ENCODE peak calls at places on chromosomes 2 and 18, in eight cellular contexts. N, Q, L, I, S, C, P and V are unnamed samples.

GRCh38 chr18:8661754-8662573 is 43.4 kb upstream of the MTCL1 start:
- DNase-seq in N (no peak), Q (no peak), L (peak), I (peak), S (no peak), C (peak), P (no peak), V (peak)

GRCh38 chr2:221572821-221573429 is 821 bp upstream of the EPHA4 start:
- DNase-seq in N (peak), Q (no peak), L (peak), I (peak), S (no peak), C (peak), P (peak), V (peak)

GRCh38 chr2:131413148-131413747 is 49.3 kb upstream of the RAB6D start:
- DNase-seq in N (no peak), Q (peak), L (peak), I (no peak), S (peak), C (peak), P (no peak), V (peak)

GRCh38 chr2:12717191-12717987 is 653 bp downstream of the TRIB2 start:
- DNase-seq in N (peak), Q (no peak), L (peak), I (peak), S (no peak), C (peak), P (peak), V (peak)

GRCh38 chr2:128311755-128312341 is 6.8 kb downstream of the HS6ST1 start:
- DNase-seq in N (no peak), Q (no peak), L (no peak), I (peak), S (no peak), C (no peak), P (no peak), V (no peak)

GRCh38 chr2:172204762-172205161 is 102.1 kb upstream of the DLX2 start:
- DNase-seq in N (no peak), Q (no peak), L (no peak), I (no peak), S (no peak), C (no peak), P (no peak), V (no peak)

GRCh38 chr2:102005989-102006885 is 14.5 kb downstream of the IL1R2 start:
- DNase-seq in N (peak), Q (no peak), L (peak), I (peak), S (no peak), C (peak), P (no peak), V (peak)

GRCh38 chr2:128754246-128754724 is 435.6 kb upstream of the HS6ST1 start:
- DNase-seq in N (no peak), Q (peak), L (peak), I (no peak), S (no peak), C (no peak), P (no peak), V (no peak)

GRCh38 chr2:241895732-241896641 is 26.5 kb downstream of the RTP5 start:
- DNase-seq in N (peak), Q (no peak), L (peak), I (peak), S (no peak), C (peak), P (no peak), V (peak)

GRCh38 chr2:182745061-182745460 is 29.0 kb downstream of the DNAJC10 start:
- DNase-seq in N (no peak), Q (no peak), L (no peak), I (no peak), S (no peak), C (no peak), P (no peak), V (no peak)

GRCh38 chr18:48222118-48222517 is 187.1 kb downstream of the ZBTB7C start:
- DNase-seq in N (peak), Q (peak), L (peak), I (no peak), S (no peak), C (peak), P (peak), V (no peak)

GRCh38 chr2:68776124-68776523 is 41.5 kb downstream of the ARHGAP25 start:
- DNase-seq in N (no peak), Q (no peak), L (no peak), I (no peak), S (no peak), C (no peak), P (no peak), V (no peak)

GRCh38 chr2:68775272-68775847 is 40.7 kb downstream of the ARHGAP25 start:
- DNase-seq in N (no peak), Q (no peak), L (no peak), I (no peak), S (no peak), C (no peak), P (no peak), V (no peak)

GRCh38 chr2:68772109-68772508 is 37.5 kb downstream of the ARHGAP25 start:
- DNase-seq in N (no peak), Q (no peak), L (no peak), I (no peak), S (no peak), C (no peak), P (no peak), V (no peak)

GRCh38 chr2:68771211-68771721 is 36.7 kb downstream of the ARHGAP25 start:
- DNase-seq in N (no peak), Q (no peak), L (peak), I (no peak), S (no peak), C (no peak), P (no peak), V (no peak)

GRCh38 chr2:68774569-68775271 is 40.1 kb downstream of the ARHGAP25 start:
- DNase-seq in N (peak), Q (peak), L (peak), I (no peak), S (no peak), C (peak), P (peak), V (no peak)
- TF ChIP-seq CTCF in N (no peak), Q (no peak), L (no peak), I (no peak), S (no peak), C (no peak), P (no peak), V (no peak)

DNA sequence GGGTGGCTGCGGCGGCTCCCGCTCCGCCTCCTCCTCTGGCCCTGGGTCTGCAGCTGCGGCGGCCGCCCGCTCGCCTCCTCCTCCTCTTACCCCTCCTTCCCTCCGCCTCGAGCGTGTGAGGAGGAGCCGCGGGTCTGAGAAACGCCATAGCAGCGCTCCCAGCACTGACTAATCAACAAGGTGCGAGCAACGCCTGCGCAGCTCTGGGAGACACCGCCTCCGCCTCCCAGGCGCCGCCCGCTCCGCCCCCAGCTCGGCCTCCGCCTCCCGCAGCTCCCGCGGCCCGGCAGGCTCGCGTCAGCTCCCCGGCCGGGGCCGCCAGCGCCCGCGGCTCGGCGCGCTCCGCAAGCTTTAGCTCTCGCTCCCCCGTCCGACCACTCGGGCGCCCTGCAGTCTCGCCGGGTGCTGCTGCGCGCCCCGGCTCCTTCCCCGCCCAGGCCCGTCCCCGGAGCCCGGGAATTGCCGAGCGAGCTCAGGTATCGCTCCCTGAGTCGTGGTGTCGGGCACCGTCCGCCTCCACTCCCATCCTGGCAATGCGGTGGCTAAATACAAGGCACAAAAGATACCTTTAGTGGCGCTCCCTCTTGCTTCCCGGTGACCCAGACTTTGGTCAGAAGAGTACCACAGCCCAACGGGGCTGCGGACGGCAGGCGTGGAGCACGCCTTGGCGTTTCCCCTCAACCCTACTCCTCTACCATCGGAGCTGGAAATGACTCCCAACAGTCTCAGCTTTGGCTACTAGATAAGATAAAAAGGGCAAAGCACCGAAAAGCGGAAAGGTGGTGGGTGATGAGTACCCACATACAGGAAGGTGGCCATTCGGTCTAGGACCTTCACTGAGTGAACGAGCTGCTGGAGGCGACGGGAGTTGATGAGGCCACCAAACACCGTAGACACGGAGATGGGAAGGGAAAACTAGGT is at the start of gene GAREM1:
- DNase-seq in N (peak), Q (peak), L (peak), I (peak), S (peak), C (peak), P (peak), V (peak)
- TF ChIP-seq CTCF in N (peak), Q (peak), L (peak), I (peak), S (peak), C (peak), P (no peak), V (peak)

DNA sequence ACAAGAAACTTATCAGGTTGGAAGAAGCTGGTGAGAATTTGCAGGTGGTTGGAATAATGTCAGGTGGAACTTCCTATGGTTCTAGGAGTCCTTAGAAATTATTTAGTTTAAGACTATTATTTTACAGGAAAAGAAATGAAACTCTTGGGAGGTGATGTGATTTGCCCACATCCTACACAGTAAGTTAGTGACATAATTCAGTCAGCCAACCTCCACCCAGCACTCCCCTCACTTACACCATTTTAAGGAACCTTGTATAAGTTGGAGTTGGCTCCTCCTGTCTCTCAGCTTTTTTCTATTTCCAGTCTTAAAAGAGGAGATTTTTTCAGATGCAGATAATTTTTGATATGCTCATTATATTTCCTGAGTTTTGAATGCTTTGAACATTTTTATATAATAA is 86.4 kb downstream of the SKA1 start:
- DNase-seq in N (no peak), Q (no peak), L (no peak), I (no peak), S (no peak), C (no peak), P (no peak), V (no peak)
- TF ChIP-seq CTCF in N (no peak), Q (no peak), L (no peak), I (no peak), S (no peak), C (no peak), P (no peak), V (no peak)

GRCh38 chr18:3665187-3665586 is 215.2 kb downstream of the TGIF1 start:
- DNase-seq in N (no peak), Q (no peak), L (no peak), I (no peak), S (no peak), C (no peak), P (no peak), V (no peak)
- TF ChIP-seq CTCF in N (no peak), Q (no peak), L (no peak), I (no peak), S (no peak), C (no peak), P (no peak), V (no peak)

GRCh38 chr2:156319811-156320490 is 12.6 kb downstream of the NR4A2 start:
- DNase-seq in N (peak), Q (no peak), L (peak), I (peak), S (no peak), C (peak), P (no peak), V (no peak)
- TF ChIP-seq CTCF in N (no peak), Q (no peak), L (no peak), I (peak), S (no peak), C (peak), P (no peak), V (peak)

GRCh38 chr18:2223859-2224258 is 347.4 kb downstream of the METTL4 start:
- DNase-seq in N (no peak), Q (no peak), L (peak), I (no peak), S (peak), C (peak), P (no peak), V (peak)
- TF ChIP-seq CTCF in N (no peak), Q (peak), L (peak), I (peak), S (peak), C (peak), P (no peak), V (peak)

GRCh38 chr2:207952564-207953345 is 72.6 kb downstream of the PLEKHM3 start:
- DNase-seq in N (no peak), Q (no peak), L (no peak), I (no peak), S (no peak), C (no peak), P (no peak), V (no peak)

GRCh38 chr2:207951734-207952480 is 73.4 kb downstream of the PLEKHM3 start:
- DNase-seq in N (no peak), Q (no peak), L (no peak), I (no peak), S (no peak), C (no peak), P (no peak), V (no peak)

GRCh38 chr2:207960090-207960489 is 65.2 kb downstream of the PLEKHM3 start:
- DNase-seq in N (no peak), Q (no peak), L (no peak), I (no peak), S (no peak), C (no peak), P (no peak), V (no peak)

GRCh38 chr2:207953354-207953753 is 72.0 kb downstream of the PLEKHM3 start:
- DNase-seq in N (no peak), Q (no peak), L (no peak), I (no peak), S (no peak), C (peak), P (no peak), V (no peak)

GRCh38 chr2:207955456-207955855 is 69.9 kb downstream of the PLEKHM3 start:
- DNase-seq in N (no peak), Q (no peak), L (no peak), I (no peak), S (no peak), C (no peak), P (no peak), V (no peak)
- TF ChIP-seq CTCF in N (no peak), Q (no peak), L (no peak), I (no peak), S (no peak), C (no peak), P (no peak), V (no peak)

GRCh38 chr2:104944495-104944894 is 90.6 kb downstream of the POU3F3 start:
- DNase-seq in N (no peak), Q (no peak), L (peak), I (no peak), S (peak), C (peak), P (no peak), V (peak)
- TF ChIP-seq CTCF in N (no peak), Q (no peak), L (no peak), I (peak), S (peak), C (no peak), P (no peak), V (peak)